ENCODE peak calls at places on chromosomes 5 and 9, in five cellular contexts. M is posterior cingulate gyrus; Q is B cell; H is GM04503; N is stimulated activated CD4-positive, alpha-beta T cell treated with anti-CD3 and anti-CD28 coated beads, Interleukin-1b, Interleukin-23, amount 100 ng/mL, for 4 hours. T is an unnamed sample.

GRCh38 chr5:129135633-129136032 is 41.1 kb downstream of the ISOC1 start:
- DNase-seq in M (no peak), Q (no peak), H (no peak), N (no peak), T (no peak)

GRCh38 chr5:137635521-137635921 is 100.4 kb downstream of the KLHL3 start:
- DNase-seq in M (no peak), Q (no peak), H (no peak), N (no peak), T (no peak)

GRCh38 chr5:73213566-73213998 is 40.6 kb downstream of the TMEM174 start:
- DNase-seq in M (no peak), Q (no peak), H (no peak), N (no peak), T (no peak)

GRCh38 chr9:38423939-38424843 is at the start of gene IGFBPL1:
- DNase-seq in M (peak), Q (no peak), H (no peak), N (peak), T (no peak)

GRCh38 chr5:89878140-89878570 is 531.4 kb downstream of the CETN3 start:
- DNase-seq in M (no peak), Q (no peak), H (peak), N (no peak), T (no peak)

GRCh38 chr5:80376557-80376956 is 31.3 kb upstream of the ZFYVE16 start:
- DNase-seq in M (no peak), Q (no peak), H (no peak), N (no peak), T (no peak)

GRCh38 chr5:14183187-14183939 is 40.2 kb downstream of the TRIO start:
- DNase-seq in M (no peak), Q (no peak), H (no peak), N (no peak), T (no peak)

GRCh38 chr5:138655530-138656245 is 80.5 kb upstream of the HSPA9 start:
- DNase-seq in M (peak), Q (no peak), H (no peak), N (no peak), T (no peak)

GRCh38 chr9:131731237-131731995 is 8.5 kb downstream of the RAPGEF1 start:
- DNase-seq in M (no peak), Q (no peak), H (no peak), N (no peak), T (no peak)

GRCh38 chr5:94396687-94397086 is 221.7 kb downstream of the KIAA0825 start:
- DNase-seq in M (no peak), Q (no peak), H (no peak), N (no peak), T (no peak)